ENCODE peak calls at places on chromosomes 4 and X, in five cellular contexts. E is Right ventricle myocardium superior; P is CD8-positive, alpha-beta memory T cell; V is keratinocyte; R is SHP77. F is an unnamed sample.

GRCh38 chr4:8915201-8916200 is 43.9 kb upstream of the HMX1 start:
- DNase-seq in E (no peak), P (no peak), V (no peak), R (no peak), F (peak)

GRCh38 chr4:3269105-3269927 is 20.4 kb downstream of the MSANTD1 start:
- DNase-seq in E (peak), P (no peak), V (no peak), R (no peak), F (peak)

GRCh38 chr4:54961357-54961975 is 163.9 kb downstream of the KDR start:
- DNase-seq in E (no peak), P (no peak), V (no peak), R (peak), F (no peak)

GRCh38 chr4:161121451-161121850 is 1042.3 kb downstream of the FSTL5 start:
- DNase-seq in E (no peak), P (no peak), V (no peak), R (no peak), F (no peak)

GRCh38 chr4:54525602-54526001 is 132.2 kb upstream of the KIT start:
- DNase-seq in E (no peak), P (no peak), V (peak), R (no peak), F (no peak)

GRCh38 chrX:16185725-16186136 is 18.4 kb downstream of the MAGEB17 start:
- DNase-seq in E (no peak), P (no peak), V (peak), R (no peak), F (no peak)

GRCh38 chrX:70461026-70461425 is 16.4 kb downstream of the DLG3 start:
- DNase-seq in E (no peak), P (no peak), V (no peak), R (no peak), F (no peak)

GRCh38 chrX:112391313-112391712 is 288.4 kb downstream of the LHFPL1 start:
- DNase-seq in E (no peak), P (no peak), V (no peak), R (no peak), F (no peak)

F was measured in upper lobe of left lung.